ENCODE peak calls at places on chromosome 7, in eight cellular contexts. S is endothelial cell of umbilical vein, G is spleen, P is transverse colon, V is stomach, D is HCT116, X is HepG2, Z is esophagus muscularis mucosa. K is an unnamed sample.

GRCh38 chr7:24885716-24886115 is 94.3 kb downstream of the OSBPL3 start:
- DNase-seq in D (no peak), S (peak), P (no peak), V (no peak), X (no peak), Z (no peak), G (no peak), K (no peak)

GRCh38 chr7:88354999-88355398 is 48.3 kb upstream of the STEAP4 start:
- DNase-seq in P (no peak), Z (no peak), G (no peak), V (no peak), S (no peak), D (no peak), X (no peak), K (no peak)

GRCh38 chr7:311131-311680 is 21.2 kb downstream of the FOXL3 start:
- DNase-seq in D (no peak), P (no peak), Z (no peak), G (peak), V (no peak), X (no peak), S (no peak), K (peak)

GRCh38 chr7:107528461-107528860 is 35.3 kb downstream of the COG5 start:
- DNase-seq in D (no peak), V (no peak), X (peak), G (no peak), S (peak), P (no peak), Z (no peak), K (no peak)

GRCh38 chr7:96287168-96287567 is 34.7 kb downstream of the SLC25A13 start:
- DNase-seq in V (no peak), Z (no peak), S (no peak), D (no peak), X (no peak), P (no peak), G (no peak), K (no peak)

GRCh38 chr7:97104719-97105129 is 12.8 kb upstream of the SDHAF3 start:
- DNase-seq in V (peak), X (peak), P (peak), Z (peak), D (peak), G (peak), S (peak), K (peak)

GRCh38 chr7:77313086-77313485 is 103.1 kb downstream of the GSAP start:
- DNase-seq in S (no peak), G (no peak), D (no peak), X (no peak), Z (no peak), V (no peak), P (no peak), K (no peak)

GRCh38 chr7:149027560-149028345 is 552 bp downstream of the PDIA4 start:
- DNase-seq in Z (no peak), V (no peak), D (no peak), X (no peak), G (no peak), S (peak), P (peak), K (no peak)

GRCh38 chr7:155380221-155380861 is 77.6 kb upstream of the EN2 start:
- DNase-seq in X (peak), V (peak), S (peak), G (peak), Z (no peak), D (peak), P (peak), K (peak)

GRCh38 chr7:85554294-85554877 is 367.5 kb upstream of the SEMA3D start:
- DNase-seq in D (peak), X (peak), V (no peak), S (peak), Z (no peak), P (no peak), G (no peak), K (no peak)

GRCh38 chr7:121604627-121605296 is 208.7 kb upstream of the FAM3C start:
- DNase-seq in S (no peak), Z (no peak), V (no peak), D (no peak), G (no peak), X (peak), P (no peak), K (no peak)

GRCh38 chr7:101884671-101885596 is 67.5 kb downstream of the CUX1 start:
- DNase-seq in P (no peak), S (no peak), V (no peak), G (no peak), Z (no peak), X (no peak), D (no peak), K (no peak)

GRCh38 chr7:140638311-140638791 is 2.3 kb downstream of the DENND2A start:
- DNase-seq in Z (no peak), D (no peak), V (no peak), P (no peak), X (no peak), S (no peak), G (peak), K (peak)

GRCh38 chr7:68295386-68295785 is 1298.8 kb downstream of the TYW1 start:
- DNase-seq in Z (peak), X (no peak), D (no peak), S (no peak), G (no peak), P (no peak), V (no peak), K (no peak)

GRCh38 chr7:151386301-151387160 is 23.3 kb downstream of the WDR86 start:
- DNase-seq in P (no peak), G (peak), Z (no peak), S (no peak), V (peak), D (no peak), X (no peak), K (no peak)

GRCh38 chr7:110871856-110872255 is 219.1 kb upstream of the LRRN3 start:
- DNase-seq in D (no peak), X (no peak), V (no peak), G (no peak), S (no peak), Z (no peak), P (no peak), K (no peak)

GRCh38 chr7:110850239-110850638 is 240.7 kb upstream of the LRRN3 start:
- DNase-seq in G (no peak), Z (no peak), X (no peak), D (no peak), V (no peak), S (no peak), P (no peak), K (no peak)

GRCh38 chr7:131346885-131347592 is 19.4 kb downstream of the MKLN1 start:
- DNase-seq in V (peak), X (no peak), P (no peak), G (no peak), D (no peak), Z (no peak), S (no peak), K (no peak)

GRCh38 chr7:130943336-130943901 is 209.4 kb upstream of the KLF14 start:
- DNase-seq in Z (no peak), G (no peak), P (no peak), V (no peak), D (no peak), X (no peak), S (peak), K (no peak)

GRCh38 chr7:155401884-155402283 is 56.0 kb upstream of the EN2 start:
- DNase-seq in X (no peak), P (no peak), G (no peak), S (no peak), D (no peak), Z (no peak), V (no peak), K (no peak)

GRCh38 chr7:19427944-19428343 is 280.9 kb downstream of the POLR1F start:
- DNase-seq in Z (no peak), X (no peak), P (no peak), V (no peak), G (no peak), S (no peak), D (no peak), K (no peak)

GRCh38 chr7:131076032-131076431 is 251.6 kb upstream of the MKLN1 start:
- DNase-seq in V (no peak), G (no peak), Z (no peak), S (no peak), X (no peak), P (no peak), D (no peak), K (no peak)

GRCh38 chr7:64947252-64948000 is 43.4 kb downstream of the ZNF117 start:
- DNase-seq in P (no peak), G (no peak), S (no peak), X (no peak), D (no peak), V (no peak), Z (no peak), K (no peak)

GRCh38 chr7:920351-921070 is 34.0 kb downstream of the ADAP1 start:
- DNase-seq in S (no peak), Z (no peak), P (peak), D (no peak), V (peak), X (no peak), G (peak), K (peak)

GRCh38 chr7:149500910-149501309 is 3.3 kb upstream of the ZNF746 start:
- DNase-seq in D (no peak), P (no peak), S (no peak), X (no peak), G (no peak), Z (no peak), V (no peak), K (no peak)

GRCh38 chr7:11613292-11613930 is 218.6 kb downstream of the THSD7A start:
- DNase-seq in D (no peak), G (no peak), X (no peak), S (no peak), Z (no peak), P (no peak), V (no peak), K (no peak)

GRCh38 chr7:21300692-21301091 is 127.2 kb upstream of the SP4 start:
- DNase-seq in P (no peak), X (peak), S (no peak), D (peak), G (no peak), V (no peak), Z (no peak), K (no peak)

GRCh38 chr7:77306231-77307067 is 106.8 kb upstream of the FGL2 start:
- DNase-seq in X (peak), D (no peak), V (no peak), P (no peak), G (no peak), S (no peak), Z (no peak), K (no peak)

GRCh38 chr7:49400891-49401550 is 372.4 kb upstream of the VWC2 start:
- DNase-seq in Z (no peak), G (no peak), D (no peak), P (no peak), X (no peak), S (no peak), V (no peak), K (no peak)

GRCh38 chr7:112982441-112983063 is 104.1 kb downstream of the GPR85 start:
- DNase-seq in V (no peak), P (no peak), S (no peak), D (no peak), G (no peak), X (no peak), Z (no peak), K (no peak)

GRCh38 chr7:105096306-105096705 is 82.3 kb downstream of the KMT2E start:
- DNase-seq in S (no peak), V (no peak), Z (no peak), X (no peak), P (no peak), D (no peak), G (no peak), K (no peak)

GRCh38 chr7:91459539-91459938 is 195.3 kb downstream of the FZD1 start:
- DNase-seq in S (no peak), P (no peak), V (no peak), X (no peak), Z (no peak), G (no peak), D (no peak), K (no peak)

GRCh38 chr7:135352285-135352684 is 118.6 kb downstream of the STRA8 start:
- DNase-seq in D (no peak), X (no peak), Z (no peak), P (no peak), S (no peak), G (no peak), V (no peak), K (no peak)

GRCh38 chr7:36301914-36302771 is 87.5 kb upstream of the ANLN start:
- DNase-seq in Z (no peak), X (no peak), G (no peak), P (no peak), V (peak), D (no peak), S (peak), K (no peak)

GRCh38 chr7:131895541-131896173 is 339.2 kb upstream of the PODXL start:
- DNase-seq in D (peak), X (no peak), S (peak), Z (no peak), G (no peak), V (no peak), P (no peak), K (no peak)

GRCh38 chr7:37031571-37032257 is 307.4 kb upstream of the AOAH start:
- DNase-seq in D (peak), V (peak), S (peak), X (peak), P (peak), G (no peak), Z (peak), K (peak)

GRCh38 chr7:44616545-44616944 is 10.1 kb downstream of the OGDH start:
- DNase-seq in Z (no peak), S (no peak), G (no peak), X (no peak), V (no peak), D (no peak), P (no peak), K (no peak)

GRCh38 chr7:44617225-44617885 is 10.9 kb downstream of the OGDH start:
- DNase-seq in X (no peak), G (no peak), P (no peak), V (no peak), Z (no peak), D (no peak), S (no peak), K (no peak)

GRCh38 chr7:44618754-44619153 is 12.3 kb downstream of the OGDH start:
- DNase-seq in Z (no peak), D (peak), S (no peak), P (no peak), X (no peak), V (no peak), G (no peak), K (no peak)

GRCh38 chr7:44615793-44616192 is 9.4 kb downstream of the OGDH start:
- DNase-seq in Z (no peak), V (no peak), S (no peak), D (no peak), X (no peak), P (no peak), G (no peak), K (no peak)

DNA sequence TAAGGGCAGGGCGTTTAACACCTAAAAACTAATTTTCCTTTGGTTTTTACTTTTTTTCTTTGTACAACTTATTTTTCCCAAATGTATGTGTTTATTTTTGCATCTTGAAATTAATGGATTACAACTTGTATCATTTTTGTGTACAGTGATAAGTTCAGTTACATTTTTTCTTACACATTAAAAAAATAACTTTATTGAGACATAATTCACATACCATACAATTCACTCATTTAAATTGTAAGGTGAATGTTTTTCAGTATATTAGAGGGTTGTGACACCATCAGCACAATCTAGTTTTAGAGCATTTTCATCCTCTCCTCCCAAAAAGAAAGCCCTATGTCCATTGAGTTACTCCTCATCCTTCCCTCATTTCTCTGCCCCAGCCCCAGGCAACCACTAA is 11.6 kb downstream of the OGDH start:
- DNase-seq in V (no peak), P (no peak), D (no peak), G (no peak), X (no peak), Z (no peak), S (no peak), K (no peak)
- H3K27ac ChIP-seq in V (no peak), P (no peak), D (no peak), G (no peak), X (no peak), Z (no peak), S (no peak), K (no peak)

GRCh38 chr7:73557397-73558257 is at the start of gene BCL7B:
- DNase-seq in Z (peak), P (peak), V (peak), S (peak), X (peak), D (peak), G (peak), K (peak)
- TF ChIP-seq POLR2A in Z (peak), P (peak), V (no peak), S (peak), X (peak), D (peak), G (peak), K (no peak)

GRCh38 chr7:66016131-66016461 is 34.1 kb upstream of the GUSB start:
- DNase-seq in D (no peak), G (no peak), X (peak), Z (no peak), S (peak), V (no peak), P (no peak), K (no peak)

GRCh38 chr7:66015440-66016130 is 33.6 kb upstream of the GUSB start:
- DNase-seq in X (no peak), V (no peak), D (no peak), P (no peak), S (no peak), G (no peak), Z (no peak), K (no peak)

DNA sequence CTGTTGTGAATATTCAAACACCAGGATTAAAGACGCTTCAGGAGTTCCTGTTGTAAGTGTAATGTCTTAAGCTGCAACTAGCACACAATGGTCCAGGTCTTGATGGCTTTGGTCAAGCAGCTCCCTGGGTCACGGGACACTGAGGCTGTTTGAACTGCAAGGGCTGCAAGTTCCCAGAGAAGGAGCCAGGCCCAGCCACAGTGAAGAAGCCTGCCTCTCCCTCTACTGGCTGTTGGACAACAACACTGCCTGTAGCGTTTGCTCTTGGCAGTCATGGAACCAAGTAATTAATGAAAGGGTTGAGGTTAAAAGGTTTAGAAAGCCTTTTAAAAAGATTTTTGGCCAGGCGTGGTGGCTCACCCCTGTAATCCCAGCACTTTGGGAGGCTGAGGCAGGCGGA is 31.9 kb upstream of the GUSB start:
- DNase-seq in V (peak), S (peak), Z (no peak), X (peak), P (peak), D (peak), G (no peak), K (no peak)
- TF ChIP-seq POLR2AphosphoS5 in V (peak), S (no peak), Z (no peak), X (no peak), P (no peak), D (no peak), G (no peak), K (no peak)

GRCh38 chr7:2103071-2103898 is 129.5 kb downstream of the MAD1L1 start:
- DNase-seq in X (no peak), D (no peak), G (no peak), Z (no peak), V (no peak), S (no peak), P (no peak), K (no peak)
- H3K27ac ChIP-seq in X (no peak), D (peak), G (no peak), Z (peak), V (no peak), S (no peak), P (peak), K (peak)

DNA sequence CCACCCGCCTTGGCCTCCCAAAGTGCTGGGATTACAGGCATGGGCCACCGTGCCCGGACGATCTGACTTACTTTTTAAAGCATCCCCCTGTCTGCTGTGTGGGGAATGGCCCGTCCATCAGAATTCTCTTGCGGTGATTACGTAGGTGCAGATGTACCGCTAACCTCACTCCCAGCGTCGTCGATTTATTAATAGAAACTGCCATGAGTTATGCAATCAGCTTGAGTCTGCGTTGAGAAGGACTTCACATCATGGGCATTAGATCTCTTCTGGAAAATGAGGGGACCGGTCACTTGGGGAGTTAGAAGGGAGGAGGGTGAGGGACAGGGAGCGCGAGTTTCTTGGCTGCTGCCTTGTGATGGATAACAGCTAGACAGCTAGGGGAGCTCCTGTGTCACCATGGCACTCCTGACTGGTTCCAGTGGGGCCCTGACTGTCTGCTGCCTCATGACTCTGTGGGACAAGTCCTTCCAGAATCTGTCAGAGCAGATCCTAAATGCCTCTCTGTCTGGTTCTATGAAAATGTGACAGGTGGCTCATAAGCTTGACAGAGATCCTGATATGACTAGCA is 35.2 kb downstream of the POR start:
- DNase-seq in V (no peak), S (no peak), Z (no peak), X (no peak), D (no peak), P (no peak), G (no peak), K (no peak)
- TF ChIP-seq POLR2A in V (no peak), S (no peak), Z (no peak), X (no peak), D (no peak), P (no peak), G (no peak), K (no peak)